ENCODE peak calls at places on chromosome 3, in seven cellular contexts. One of them, this sample, is unnamed.

GRCh38 chr3:48565186-48565585 is 1.6 kb upstream of the UCN2 start:
- DNase-seq in activated T-helper 1 cell treated with anti-CD3 and anti-CD28 coated beads, Interleukin-12 subunit alpha, Interleukin-12 subunit beta, Interleukin-2, Interleukin-4 antibody, amounts not matched to agents 30 ng/mL and 10 ng/mL and 1 ng/mL, durations not matched to agents 14 hours and 24 hours and 36 hours: no peak
- DNase-seq in activated CD4-positive, alpha-beta T cell treated with anti-CD3 and anti-CD28 coated beads, Interleukin-2, amount 50 U/mL, for 48 hours: no peak
- DNase-seq in fibroblast of the aortic adventitia: no peak
- DNase-seq in SW480: no peak
- DNase-seq in activated gamma-delta T cell treated with Interleukin-2 at 50 U/mL for 16 hours: no peak
- DNase-seq in ELR: no peak
- DNase-seq in this sample: no peak

GRCh38 chr3:125140011-125140813 is 72.3 kb downstream of the SLC12A8 start:
- DNase-seq in activated T-helper 1 cell treated with anti-CD3 and anti-CD28 coated beads, Interleukin-12 subunit alpha, Interleukin-12 subunit beta, Interleukin-2, Interleukin-4 antibody, amounts not matched to agents 30 ng/mL and 10 ng/mL and 1 ng/mL, durations not matched to agents 14 hours and 24 hours and 36 hours: no peak
- DNase-seq in activated CD4-positive, alpha-beta T cell treated with anti-CD3 and anti-CD28 coated beads, Interleukin-2, amount 50 U/mL, for 48 hours: no peak
- DNase-seq in fibroblast of the aortic adventitia: peak; percentile 56
- DNase-seq in SW480: no peak
- DNase-seq in activated gamma-delta T cell treated with Interleukin-2 at 50 U/mL for 16 hours: no peak
- DNase-seq in ELR: peak; percentile 87
- DNase-seq in this sample: no peak

GRCh38 chr3:111998661-111999641 is at the start of gene TAGLN3:
- DNase-seq in activated T-helper 1 cell treated with anti-CD3 and anti-CD28 coated beads, Interleukin-12 subunit alpha, Interleukin-12 subunit beta, Interleukin-2, Interleukin-4 antibody, amounts not matched to agents 30 ng/mL and 10 ng/mL and 1 ng/mL, durations not matched to agents 14 hours and 24 hours and 36 hours: no peak
- DNase-seq in activated CD4-positive, alpha-beta T cell treated with anti-CD3 and anti-CD28 coated beads, Interleukin-2, amount 50 U/mL, for 48 hours: no peak
- DNase-seq in fibroblast of the aortic adventitia: no peak
- DNase-seq in SW480: peak; percentile 35
- DNase-seq in activated gamma-delta T cell treated with Interleukin-2 at 50 U/mL for 16 hours: no peak
- DNase-seq in ELR: peak; percentile 57
- DNase-seq in this sample: peak; percentile 13

GRCh38 chr3:43175541-43175940 is 69.7 kb upstream of the POMGNT2 start:
- DNase-seq in activated T-helper 1 cell treated with anti-CD3 and anti-CD28 coated beads, Interleukin-12 subunit alpha, Interleukin-12 subunit beta, Interleukin-2, Interleukin-4 antibody, amounts not matched to agents 30 ng/mL and 10 ng/mL and 1 ng/mL, durations not matched to agents 14 hours and 24 hours and 36 hours: no peak
- DNase-seq in activated CD4-positive, alpha-beta T cell treated with anti-CD3 and anti-CD28 coated beads, Interleukin-2, amount 50 U/mL, for 48 hours: no peak
- DNase-seq in fibroblast of the aortic adventitia: no peak
- DNase-seq in SW480: no peak
- DNase-seq in activated gamma-delta T cell treated with Interleukin-2 at 50 U/mL for 16 hours: no peak
- DNase-seq in ELR: no peak
- DNase-seq in this sample: no peak

GRCh38 chr3:13509816-13510192 is 29.7 kb downstream of the HDAC11 start:
- DNase-seq in activated T-helper 1 cell treated with anti-CD3 and anti-CD28 coated beads, Interleukin-12 subunit alpha, Interleukin-12 subunit beta, Interleukin-2, Interleukin-4 antibody, amounts not matched to agents 30 ng/mL and 10 ng/mL and 1 ng/mL, durations not matched to agents 14 hours and 24 hours and 36 hours: no peak
- DNase-seq in activated CD4-positive, alpha-beta T cell treated with anti-CD3 and anti-CD28 coated beads, Interleukin-2, amount 50 U/mL, for 48 hours: no peak
- DNase-seq in fibroblast of the aortic adventitia: no peak
- DNase-seq in SW480: no peak
- DNase-seq in activated gamma-delta T cell treated with Interleukin-2 at 50 U/mL for 16 hours: no peak
- DNase-seq in ELR: no peak
- DNase-seq in this sample: no peak

GRCh38 chr3:126529585-126530170 is 5.7 kb downstream of the CHST13 start:
- DNase-seq in activated T-helper 1 cell treated with anti-CD3 and anti-CD28 coated beads, Interleukin-12 subunit alpha, Interleukin-12 subunit beta, Interleukin-2, Interleukin-4 antibody, amounts not matched to agents 30 ng/mL and 10 ng/mL and 1 ng/mL, durations not matched to agents 14 hours and 24 hours and 36 hours: no peak
- DNase-seq in activated CD4-positive, alpha-beta T cell treated with anti-CD3 and anti-CD28 coated beads, Interleukin-2, amount 50 U/mL, for 48 hours: no peak
- DNase-seq in fibroblast of the aortic adventitia: no peak
- DNase-seq in SW480: no peak
- DNase-seq in activated gamma-delta T cell treated with Interleukin-2 at 50 U/mL for 16 hours: no peak
- DNase-seq in ELR: no peak
- DNase-seq in this sample: no peak

GRCh38 chr3:120555661-120556509 is 40.3 kb upstream of the NDUFB4 start:
- DNase-seq in activated T-helper 1 cell treated with anti-CD3 and anti-CD28 coated beads, Interleukin-12 subunit alpha, Interleukin-12 subunit beta, Interleukin-2, Interleukin-4 antibody, amounts not matched to agents 30 ng/mL and 10 ng/mL and 1 ng/mL, durations not matched to agents 14 hours and 24 hours and 36 hours: no peak
- DNase-seq in activated CD4-positive, alpha-beta T cell treated with anti-CD3 and anti-CD28 coated beads, Interleukin-2, amount 50 U/mL, for 48 hours: no peak
- DNase-seq in fibroblast of the aortic adventitia: no peak
- DNase-seq in SW480: no peak
- DNase-seq in activated gamma-delta T cell treated with Interleukin-2 at 50 U/mL for 16 hours: no peak
- DNase-seq in ELR: no peak
- DNase-seq in this sample: no peak

GRCh38 chr3:128709506-128710210 is 16.3 kb upstream of the RAB7A start:
- DNase-seq in activated T-helper 1 cell treated with anti-CD3 and anti-CD28 coated beads, Interleukin-12 subunit alpha, Interleukin-12 subunit beta, Interleukin-2, Interleukin-4 antibody, amounts not matched to agents 30 ng/mL and 10 ng/mL and 1 ng/mL, durations not matched to agents 14 hours and 24 hours and 36 hours: no peak
- DNase-seq in activated CD4-positive, alpha-beta T cell treated with anti-CD3 and anti-CD28 coated beads, Interleukin-2, amount 50 U/mL, for 48 hours: no peak
- DNase-seq in fibroblast of the aortic adventitia: no peak
- DNase-seq in SW480: no peak
- DNase-seq in activated gamma-delta T cell treated with Interleukin-2 at 50 U/mL for 16 hours: no peak
- DNase-seq in ELR: no peak
- DNase-seq in this sample: no peak

GRCh38 chr3:34090876-34091275 is 292.4 kb downstream of the PDCD6IP start:
- DNase-seq in activated T-helper 1 cell treated with anti-CD3 and anti-CD28 coated beads, Interleukin-12 subunit alpha, Interleukin-12 subunit beta, Interleukin-2, Interleukin-4 antibody, amounts not matched to agents 30 ng/mL and 10 ng/mL and 1 ng/mL, durations not matched to agents 14 hours and 24 hours and 36 hours: no peak
- DNase-seq in activated CD4-positive, alpha-beta T cell treated with anti-CD3 and anti-CD28 coated beads, Interleukin-2, amount 50 U/mL, for 48 hours: no peak
- DNase-seq in fibroblast of the aortic adventitia: no peak
- DNase-seq in SW480: no peak
- DNase-seq in activated gamma-delta T cell treated with Interleukin-2 at 50 U/mL for 16 hours: no peak
- DNase-seq in ELR: no peak
- DNase-seq in this sample: no peak

GRCh38 chr3:35537265-35537664 is 102.1 kb upstream of the ARPP21 start:
- DNase-seq in activated T-helper 1 cell treated with anti-CD3 and anti-CD28 coated beads, Interleukin-12 subunit alpha, Interleukin-12 subunit beta, Interleukin-2, Interleukin-4 antibody, amounts not matched to agents 30 ng/mL and 10 ng/mL and 1 ng/mL, durations not matched to agents 14 hours and 24 hours and 36 hours: no peak
- DNase-seq in activated CD4-positive, alpha-beta T cell treated with anti-CD3 and anti-CD28 coated beads, Interleukin-2, amount 50 U/mL, for 48 hours: no peak
- DNase-seq in fibroblast of the aortic adventitia: peak; percentile 2
- DNase-seq in SW480: peak; percentile 30
- DNase-seq in activated gamma-delta T cell treated with Interleukin-2 at 50 U/mL for 16 hours: no peak
- DNase-seq in ELR: no peak
- DNase-seq in this sample: no peak

GRCh38 chr3:45773714-45774449 is 22.5 kb downstream of the SLC6A20 start:
- DNase-seq in activated T-helper 1 cell treated with anti-CD3 and anti-CD28 coated beads, Interleukin-12 subunit alpha, Interleukin-12 subunit beta, Interleukin-2, Interleukin-4 antibody, amounts not matched to agents 30 ng/mL and 10 ng/mL and 1 ng/mL, durations not matched to agents 14 hours and 24 hours and 36 hours: no peak
- DNase-seq in activated CD4-positive, alpha-beta T cell treated with anti-CD3 and anti-CD28 coated beads, Interleukin-2, amount 50 U/mL, for 48 hours: no peak
- DNase-seq in fibroblast of the aortic adventitia: peak; percentile 28
- DNase-seq in SW480: peak; percentile 55
- DNase-seq in activated gamma-delta T cell treated with Interleukin-2 at 50 U/mL for 16 hours: no peak
- DNase-seq in ELR: no peak
- DNase-seq in this sample: no peak

GRCh38 chr3:46959169-46959515 is 17.4 kb downstream of the CCDC12 start:
- DNase-seq in activated T-helper 1 cell treated with anti-CD3 and anti-CD28 coated beads, Interleukin-12 subunit alpha, Interleukin-12 subunit beta, Interleukin-2, Interleukin-4 antibody, amounts not matched to agents 30 ng/mL and 10 ng/mL and 1 ng/mL, durations not matched to agents 14 hours and 24 hours and 36 hours: no peak
- DNase-seq in activated CD4-positive, alpha-beta T cell treated with anti-CD3 and anti-CD28 coated beads, Interleukin-2, amount 50 U/mL, for 48 hours: peak; percentile 49
- DNase-seq in fibroblast of the aortic adventitia: no peak
- DNase-seq in SW480: no peak
- DNase-seq in activated gamma-delta T cell treated with Interleukin-2 at 50 U/mL for 16 hours: peak; percentile 49
- DNase-seq in ELR: no peak
- DNase-seq in this sample: peak; percentile 67

GRCh38 chr3:127451321-127451720 is 139.2 kb downstream of the TPRA1 start:
- DNase-seq in activated T-helper 1 cell treated with anti-CD3 and anti-CD28 coated beads, Interleukin-12 subunit alpha, Interleukin-12 subunit beta, Interleukin-2, Interleukin-4 antibody, amounts not matched to agents 30 ng/mL and 10 ng/mL and 1 ng/mL, durations not matched to agents 14 hours and 24 hours and 36 hours: no peak
- DNase-seq in activated CD4-positive, alpha-beta T cell treated with anti-CD3 and anti-CD28 coated beads, Interleukin-2, amount 50 U/mL, for 48 hours: no peak
- DNase-seq in fibroblast of the aortic adventitia: no peak
- DNase-seq in SW480: no peak
- DNase-seq in activated gamma-delta T cell treated with Interleukin-2 at 50 U/mL for 16 hours: no peak
- DNase-seq in ELR: no peak
- DNase-seq in this sample: no peak

GRCh38 chr3:73848173-73848751 is 223.5 kb upstream of the PDZRN3 start:
- DNase-seq in activated T-helper 1 cell treated with anti-CD3 and anti-CD28 coated beads, Interleukin-12 subunit alpha, Interleukin-12 subunit beta, Interleukin-2, Interleukin-4 antibody, amounts not matched to agents 30 ng/mL and 10 ng/mL and 1 ng/mL, durations not matched to agents 14 hours and 24 hours and 36 hours: no peak
- DNase-seq in activated CD4-positive, alpha-beta T cell treated with anti-CD3 and anti-CD28 coated beads, Interleukin-2, amount 50 U/mL, for 48 hours: no peak
- DNase-seq in fibroblast of the aortic adventitia: peak; percentile 68
- DNase-seq in SW480: peak; percentile 31
- DNase-seq in activated gamma-delta T cell treated with Interleukin-2 at 50 U/mL for 16 hours: no peak
- DNase-seq in ELR: peak; percentile 32
- DNase-seq in this sample: no peak

GRCh38 chr3:190289989-190290388 is 32.3 kb downstream of the CLDN1 start:
- DNase-seq in activated T-helper 1 cell treated with anti-CD3 and anti-CD28 coated beads, Interleukin-12 subunit alpha, Interleukin-12 subunit beta, Interleukin-2, Interleukin-4 antibody, amounts not matched to agents 30 ng/mL and 10 ng/mL and 1 ng/mL, durations not matched to agents 14 hours and 24 hours and 36 hours: no peak
- DNase-seq in activated CD4-positive, alpha-beta T cell treated with anti-CD3 and anti-CD28 coated beads, Interleukin-2, amount 50 U/mL, for 48 hours: no peak
- DNase-seq in fibroblast of the aortic adventitia: no peak
- DNase-seq in SW480: no peak
- DNase-seq in activated gamma-delta T cell treated with Interleukin-2 at 50 U/mL for 16 hours: no peak
- DNase-seq in ELR: no peak
- DNase-seq in this sample: no peak

GRCh38 chr3:101509811-101510210 is 3.2 kb downstream of the SENP7 start:
- DNase-seq in activated T-helper 1 cell treated with anti-CD3 and anti-CD28 coated beads, Interleukin-12 subunit alpha, Interleukin-12 subunit beta, Interleukin-2, Interleukin-4 antibody, amounts not matched to agents 30 ng/mL and 10 ng/mL and 1 ng/mL, durations not matched to agents 14 hours and 24 hours and 36 hours: no peak
- DNase-seq in activated CD4-positive, alpha-beta T cell treated with anti-CD3 and anti-CD28 coated beads, Interleukin-2, amount 50 U/mL, for 48 hours: no peak
- DNase-seq in fibroblast of the aortic adventitia: peak; percentile 38
- DNase-seq in SW480: no peak
- DNase-seq in activated gamma-delta T cell treated with Interleukin-2 at 50 U/mL for 16 hours: no peak
- DNase-seq in ELR: peak; percentile 82
- DNase-seq in this sample: no peak

GRCh38 chr3:72487946-72488735 is 360.1 kb downstream of the SHQ1 start:
- DNase-seq in activated T-helper 1 cell treated with anti-CD3 and anti-CD28 coated beads, Interleukin-12 subunit alpha, Interleukin-12 subunit beta, Interleukin-2, Interleukin-4 antibody, amounts not matched to agents 30 ng/mL and 10 ng/mL and 1 ng/mL, durations not matched to agents 14 hours and 24 hours and 36 hours: no peak
- DNase-seq in activated CD4-positive, alpha-beta T cell treated with anti-CD3 and anti-CD28 coated beads, Interleukin-2, amount 50 U/mL, for 48 hours: no peak
- DNase-seq in fibroblast of the aortic adventitia: peak; percentile 10
- DNase-seq in SW480: no peak
- DNase-seq in activated gamma-delta T cell treated with Interleukin-2 at 50 U/mL for 16 hours: no peak
- DNase-seq in ELR: peak; percentile 13
- DNase-seq in this sample: no peak

GRCh38 chr3:20652249-20652648 is 466.2 kb upstream of the SGO1 start:
- DNase-seq in activated T-helper 1 cell treated with anti-CD3 and anti-CD28 coated beads, Interleukin-12 subunit alpha, Interleukin-12 subunit beta, Interleukin-2, Interleukin-4 antibody, amounts not matched to agents 30 ng/mL and 10 ng/mL and 1 ng/mL, durations not matched to agents 14 hours and 24 hours and 36 hours: no peak
- DNase-seq in activated CD4-positive, alpha-beta T cell treated with anti-CD3 and anti-CD28 coated beads, Interleukin-2, amount 50 U/mL, for 48 hours: no peak
- DNase-seq in fibroblast of the aortic adventitia: no peak
- DNase-seq in SW480: no peak
- DNase-seq in activated gamma-delta T cell treated with Interleukin-2 at 50 U/mL for 16 hours: no peak
- DNase-seq in ELR: no peak
- DNase-seq in this sample: no peak

GRCh38 chr3:106093616-106094015 is 224.8 kb upstream of the CBLB start:
- DNase-seq in activated T-helper 1 cell treated with anti-CD3 and anti-CD28 coated beads, Interleukin-12 subunit alpha, Interleukin-12 subunit beta, Interleukin-2, Interleukin-4 antibody, amounts not matched to agents 30 ng/mL and 10 ng/mL and 1 ng/mL, durations not matched to agents 14 hours and 24 hours and 36 hours: no peak
- DNase-seq in activated CD4-positive, alpha-beta T cell treated with anti-CD3 and anti-CD28 coated beads, Interleukin-2, amount 50 U/mL, for 48 hours: no peak
- DNase-seq in fibroblast of the aortic adventitia: no peak
- DNase-seq in SW480: no peak
- DNase-seq in activated gamma-delta T cell treated with Interleukin-2 at 50 U/mL for 16 hours: no peak
- DNase-seq in ELR: peak; percentile 32
- DNase-seq in this sample: no peak